ENCODE peak calls at places on chromosomes 2 and 18, in four cellular contexts. P is fibroblast of mammary gland, S is Panc1, O is spleen. F is an unnamed sample.
A peak's percentile ranks its signal among the peaks of the same experiment; 100 is the strongest.

GRCh38 chr2:127218843-127219715 is 1.0 kb downstream of the CYP27C1 start:
- DNase-seq in P (no peak), S (no peak), O (no peak), F (no peak)

GRCh38 chr2:42030196-42030759 is 17.5 kb upstream of the PKDCC start:
- DNase-seq in P (no peak), S (no peak), O (no peak), F (no peak)

GRCh38 chr2:55000335-55000734 is 49.9 kb downstream of the RTN4 start:
- DNase-seq in P (no peak), S (no peak), O (no peak), F (no peak)

GRCh38 chr2:189318761-189319160 is 122.5 kb upstream of the WDR75 start:
- DNase-seq in P (no peak), S (no peak), O (no peak), F (no peak)

GRCh38 chr18:12403601-12404506 is 3.9 kb upstream of the PRELID3A start:
- DNase-seq in P (peak; percentile 93), S (no peak), O (peak; percentile 6), F (peak; percentile 90)

GRCh38 chr18:34624551-34624950 is 85.5 kb upstream of the DTNA start:
- DNase-seq in P (peak; percentile 56), S (no peak), O (no peak), F (no peak)

GRCh38 chr18:12645751-12646203 is 12.1 kb downstream of the SPIRE1 start:
- DNase-seq in P (peak; percentile 48), S (no peak), O (no peak), F (peak; percentile 65)

GRCh38 chr2:76268928-76269327 is 558.2 kb upstream of the GCFC2 start:
- DNase-seq in P (peak; percentile 14), S (no peak), O (no peak), F (peak; percentile 21)

GRCh38 chr2:72454236-72454635 is 306.6 kb upstream of the CYP26B1 start:
- DNase-seq in P (no peak), S (no peak), O (no peak), F (no peak)

GRCh38 chr2:185628985-185629384 is 109.6 kb upstream of the FSIP2 start:
- DNase-seq in P (peak; percentile 1), S (no peak), O (no peak), F (no peak)

GRCh38 chr2:230797515-230798495 is 66.9 kb upstream of the ITM2C start:
- DNase-seq in P (peak; percentile 81), S (no peak), O (no peak), F (peak; percentile 40)

GRCh38 chr2:49444005-49444404 is 289.7 kb upstream of the FSHR start:
- DNase-seq in P (no peak), S (no peak), O (no peak), F (no peak)

GRCh38 chr2:156087875-156088274 is 244.6 kb downstream of the NR4A2 start:
- DNase-seq in P (peak; percentile 8), S (no peak), O (no peak), F (no peak)

GRCh38 chr2:188919824-188920223 is 54.3 kb upstream of the COL3A1 start:
- DNase-seq in P (no peak), S (no peak), O (no peak), F (no peak)

GRCh38 chr18:74234326-74235171 is 57.2 kb downstream of the CYB5A start:
- DNase-seq in P (peak; percentile 97), S (no peak), O (no peak), F (peak; percentile 98)

GRCh38 chr18:13548944-13549878 is 177.1 kb downstream of the FAM210A start:
- DNase-seq in P (no peak), S (no peak), O (no peak), F (no peak)

GRCh38 chr2:168096158-168096557 is 151.2 kb downstream of the STK39 start:
- DNase-seq in P (no peak), S (no peak), O (no peak), F (no peak)

GRCh38 chr2:48692292-48692691 is 63.2 kb downstream of the LHCGR start:
- DNase-seq in P (no peak), S (no peak), O (no peak), F (no peak)

GRCh38 chr18:41933778-41934177 is 21.3 kb upstream of the PIK3C3 start:
- DNase-seq in P (no peak), S (no peak), O (no peak), F (no peak)

GRCh38 chr18:9742588-9743131 is 34.6 kb downstream of the RAB31 start:
- DNase-seq in P (peak; percentile 49), S (no peak), O (peak; percentile 41), F (peak; percentile 54)
- H3K4me3 ChIP-seq in P (no peak overlapping the region), S (peak overlapping the region; percentile 44), O (peak overlapping the region; percentile 22), F (peak overlapping the region; percentile 1)

DNA sequence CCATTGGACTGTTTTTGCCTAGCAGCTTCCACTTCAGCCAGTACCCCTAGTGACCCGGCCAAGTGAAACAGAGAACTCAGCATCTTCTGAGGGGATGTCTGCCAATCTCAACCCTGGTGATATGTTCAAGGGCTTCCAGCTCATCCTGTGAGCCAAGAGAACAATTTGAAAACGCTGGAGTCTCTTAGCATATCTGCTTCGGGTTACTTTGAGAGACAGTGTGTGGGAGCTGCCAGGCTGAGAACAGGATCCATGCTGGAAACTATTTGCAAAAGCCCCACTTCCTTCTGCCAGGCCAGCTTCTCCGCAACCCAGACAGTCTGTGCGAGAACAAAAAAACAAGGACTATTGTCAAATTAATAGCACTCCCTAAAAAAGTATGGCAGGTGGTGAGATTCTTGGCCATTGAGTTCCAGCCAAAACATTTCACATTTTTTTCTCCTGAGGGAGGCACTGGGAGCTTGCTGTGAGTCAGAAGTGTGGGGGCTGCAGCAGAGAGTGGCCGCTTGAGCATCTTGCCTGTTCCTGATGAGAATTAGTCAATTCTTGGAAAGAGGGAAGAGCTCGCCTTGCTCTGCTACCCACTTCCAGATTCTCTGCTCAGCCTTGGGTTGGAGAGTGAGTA is 395.6 kb upstream of the TRIB2 start:
- DNase-seq in P (peak; percentile 98), S (no peak), O (no peak), F (peak; percentile 98)
- TF ChIP-seq CTCF in P (peak; percentile 8), S (no peak), O (no peak), F (peak; percentile 18)

GRCh38 chr2:375270-375946 is 87.5 kb upstream of the ALKAL2 start:
- DNase-seq in P (no peak), S (no peak), O (no peak), F (no peak)
- H3K4me3 ChIP-seq in P (no peak overlapping the region), S (no peak overlapping the region), O (no peak overlapping the region), F (no peak overlapping the region)

GRCh38 chr2:36672199-36672598 is 24.3 kb upstream of the VIT start:
- DNase-seq in P (peak; percentile 61), S (no peak), O (no peak), F (peak; percentile 69)
- TF ChIP-seq CTCF in P (peak; percentile 62), S (peak; percentile 79), O (no peak), F (peak; percentile 73)

GRCh38 chr2:105397025-105397722 is 1.7 kb downstream of the FHL2 start:
- DNase-seq in P (no peak), S (no peak), O (no peak), F (peak; percentile 49)

GRCh38 chr2:105400138-105400540 is 1.3 kb upstream of the FHL2 start:
- DNase-seq in P (no peak), S (no peak), O (no peak), F (no peak)

GRCh38 chr2:105398522-105399206 is at the start of gene FHL2:
- DNase-seq in P (peak; percentile 73), S (no peak), O (peak; percentile 86), F (peak; percentile 87)

GRCh38 chr2:105397959-105398521 is 811 bp downstream of the FHL2 start:
- DNase-seq in P (no peak), S (no peak), O (no peak), F (peak; percentile 50)

GRCh38 chr2:105399207-105399861 is 483 bp upstream of the FHL2 start:
- DNase-seq in P (no peak), S (no peak), O (no peak), F (no peak)
- H3K4me3 ChIP-seq in P (peak overlapping the region; percentile 1), S (peak overlapping the region; percentile 25), O (peak overlapping the region; percentile 71), F (peak overlapping the region; percentile 96)

GRCh38 chr18:77062518-77063003 is 70.0 kb downstream of the MBP start:
- DNase-seq in P (peak; percentile 46), S (no peak), O (no peak), F (peak; percentile 96)

GRCh38 chr18:77059294-77059916 is 73.2 kb downstream of the MBP start:
- DNase-seq in P (peak; percentile 83), S (no peak), O (no peak), F (peak; percentile 82)

GRCh38 chr18:77063256-77063655 is 69.3 kb downstream of the MBP start:
- DNase-seq in P (peak; percentile 74), S (no peak), O (peak; percentile 90), F (peak; percentile 63)

GRCh38 chr18:77061291-77061945 is 71.2 kb downstream of the MBP start:
- DNase-seq in P (no peak), S (no peak), O (no peak), F (no peak)

GRCh38 chr18:77061946-77062517 is 70.6 kb downstream of the MBP start:
- DNase-seq in P (no peak), S (no peak), O (peak; percentile 86), F (no peak)
- TF ChIP-seq CTCF in P (no peak), S (no peak), O (no peak), F (no peak)

GRCh38 chr2:207142461-207142860 is 23.3 kb downstream of the KLF7 start:
- DNase-seq in P (no peak), S (no peak), O (no peak), F (peak; percentile 44)

GRCh38 chr2:207143474-207144190 is 22.1 kb downstream of the KLF7 start:
- DNase-seq in P (peak; percentile 73), S (no peak), O (peak; percentile 85), F (peak; percentile 91)

GRCh38 chr2:207141381-207141780 is 24.4 kb downstream of the KLF7 start:
- DNase-seq in P (no peak), S (no peak), O (no peak), F (no peak)

GRCh38 chr2:207144191-207144795 is 21.5 kb downstream of the KLF7 start:
- DNase-seq in P (no peak), S (no peak), O (no peak), F (no peak)

DNA sequence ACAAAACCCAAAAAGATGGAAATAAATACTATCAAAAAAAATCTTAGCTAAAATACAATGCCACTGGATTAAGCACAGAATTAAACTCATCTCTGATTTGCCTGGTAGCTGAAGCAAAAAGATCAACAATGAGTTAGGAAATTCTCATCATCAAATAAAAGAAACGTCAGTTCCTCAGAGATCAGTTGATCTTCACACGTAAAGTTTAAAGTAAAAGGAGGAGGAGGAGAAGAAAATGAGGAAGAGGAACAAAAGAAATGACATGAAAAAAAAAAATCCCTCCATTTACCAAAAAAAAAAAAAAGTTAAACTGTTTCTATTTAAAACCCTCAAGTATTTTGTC is 22.6 kb downstream of the KLF7 start:
- DNase-seq in P (no peak), S (no peak), O (no peak), F (no peak)
- H3K4me3 ChIP-seq in P (no peak overlapping the region), S (no peak overlapping the region), O (peak overlapping the region; percentile 58), F (peak overlapping the region; percentile 47)

DNA sequence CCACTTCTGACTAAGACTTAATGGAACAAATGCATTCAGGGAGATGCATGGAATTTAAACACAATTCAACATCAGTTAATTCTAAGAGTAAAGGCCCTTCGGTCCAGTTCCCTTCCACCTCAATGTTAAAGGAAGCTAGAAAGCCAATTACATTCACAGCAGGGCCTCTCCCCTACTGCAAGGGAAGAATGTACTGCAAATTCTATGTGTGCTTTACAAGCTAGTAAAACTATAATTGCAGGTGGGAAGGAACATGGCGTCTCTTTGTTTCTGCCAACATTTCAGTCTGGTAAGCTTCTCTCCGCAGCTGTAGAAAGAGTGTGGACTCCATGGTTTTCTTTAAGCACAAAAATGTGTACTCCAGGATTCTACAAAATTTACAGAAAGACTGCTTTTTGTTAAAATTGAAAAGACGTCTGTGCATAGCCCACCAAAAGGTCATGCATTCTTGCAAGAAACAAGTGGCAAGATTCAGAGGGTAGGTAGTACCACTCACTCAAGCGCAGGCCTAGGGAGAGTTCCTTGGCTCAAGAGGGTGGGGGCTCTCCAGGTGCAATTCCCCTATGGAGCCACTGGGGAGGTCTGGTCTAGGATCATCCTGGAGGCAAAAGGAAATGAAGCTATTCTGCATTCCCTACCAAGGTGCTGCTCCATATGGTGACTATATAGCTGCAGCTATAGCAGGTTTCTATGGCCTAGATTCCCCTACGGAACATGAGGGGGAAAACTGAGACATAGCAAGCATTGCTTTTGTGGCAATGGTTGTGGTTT is 127.0 kb upstream of the FZD5 start:
- DNase-seq in P (no peak), S (no peak), O (no peak), F (no peak)
- TF ChIP-seq CTCF in P (no peak), S (peak; percentile 34), O (no peak), F (peak; percentile 9)